ENCODE peak calls at places on chromosomes 13 and 19, in four cellular contexts. H is H1, F is HepG2, I is GM12878. B is an unnamed sample.

GRCh38 chr19:47786566-47786965 is 8.1 kb downstream of the SELENOW start:
- DNase-seq in H (no peak), F (no peak), I (no peak), B (no peak)

GRCh38 chr13:66312312-66313087 is 917.6 kb downstream of the PCDH9 start:
- DNase-seq in H (no peak), F (peak; percentile 6), I (no peak), B (no peak)

GRCh38 chr13:114045113-114045735 is 71.3 kb upstream of the C13orf46 start:
- DNase-seq in H (no peak), F (no peak), I (no peak), B (no peak)

GRCh38 chr13:96779691-96780090 is 214.6 kb downstream of the OXGR1 start:
- DNase-seq in H (no peak), F (no peak), I (no peak), B (no peak)

GRCh38 chr13:51761638-51762350 is 42.2 kb downstream of the DHRS12 start:
- DNase-seq in H (no peak), F (no peak), I (no peak), B (no peak)

GRCh38 chr13:103523853-103524252 is 457.6 kb upstream of the SLC10A2 start:
- DNase-seq in H (no peak), F (no peak), I (no peak), B (no peak)

GRCh38 chr19:9018163-9018875 is 8.1 kb upstream of the MUC16 start:
- DNase-seq in H (no peak), F (no peak), I (no peak), B (no peak)

GRCh38 chr19:52735734-52736133 is 890 bp upstream of the ZNF611 start:
- DNase-seq in H (peak; percentile 75), F (peak; percentile 51), I (no peak), B (peak; percentile 91)

GRCh38 chr13:86020350-86021002 is 221.3 kb upstream of the SLITRK6 start:
- DNase-seq in H (no peak), F (no peak), I (no peak), B (no peak)

GRCh38 chr13:113209336-113209879 is at the start of gene CUL4A:
- DNase-seq in H (peak; percentile 59), F (peak; percentile 61), I (no peak), B (peak; percentile 56)

GRCh38 chr19:35153701-35154534 is 617 bp upstream of the FXYD5 start:
- DNase-seq in H (peak; percentile 84), F (no peak), I (no peak), B (no peak)

GRCh38 chr13:112238436-112238995 is 137.6 kb upstream of the SPACA7 start:
- DNase-seq in H (no peak), F (no peak), I (no peak), B (no peak)

GRCh38 chr19:16325161-16325527 is 518 bp downstream of the KLF2 start:
- DNase-seq in H (peak; percentile 71), F (no peak), I (no peak), B (no peak)

GRCh38 chr13:40780822-40781401 is 8.5 kb upstream of the SLC25A15 start:
- DNase-seq in H (no peak), F (peak; percentile 54), I (no peak), B (no peak)

GRCh38 chr13:31053098-31053497 is 108.6 kb downstream of the HSPH1 start:
- DNase-seq in H (no peak), F (no peak), I (no peak), B (no peak)

GRCh38 chr19:48837081-48837524 is 812 bp upstream of the HSD17B14 start:
- DNase-seq in H (peak; percentile 94), F (no peak), I (peak; percentile 67), B (peak; percentile 78)

GRCh38 chr19:11692127-11692790 is 46.5 kb downstream of the ZNF823 start:
- DNase-seq in H (no peak), F (peak; percentile 75), I (no peak), B (no peak)

GRCh38 chr13:43058318-43058674 is 34.9 kb downstream of the DNAJC15 start:
- DNase-seq in H (no peak), F (peak; percentile 46), I (no peak), B (no peak)

GRCh38 chr13:23344923-23345322 is 88.6 kb downstream of the SACS start:
- DNase-seq in H (no peak), F (no peak), I (no peak), B (no peak)

GRCh38 chr13:50512602-50513527 is 330.6 kb downstream of the DLEU7 start:
- DNase-seq in H (no peak), F (peak; percentile 47), I (no peak), B (no peak)

GRCh38 chr13:113777311-113778260 is 18.6 kb downstream of the TMEM255B start:
- DNase-seq in H (peak; percentile 84), F (no peak), I (no peak), B (peak; percentile 38)

GRCh38 chr13:30464496-30465351 is 1.0 kb downstream of the HMGB1 start:
- DNase-seq in H (peak; percentile 56), F (peak; percentile 65), I (no peak), B (no peak)

GRCh38 chr19:52689804-52690394 is 44.9 kb downstream of the ZNF611 start:
- DNase-seq in H (peak; percentile 70), F (no peak), I (no peak), B (no peak)

GRCh38 chr19:18167975-18168645 is 5.5 kb upstream of the IFI30 start:
- DNase-seq in H (peak; percentile 84), F (no peak), I (no peak), B (no peak)

GRCh38 chr13:66977156-66977555 is 253.0 kb downstream of the PCDH9 start:
- DNase-seq in H (no peak), F (no peak), I (no peak), B (no peak)

GRCh38 chr19:52635786-52636570 is 2.2 kb downstream of the ZNF83 start:
- DNase-seq in H (no peak), F (no peak), I (no peak), B (no peak)

GRCh38 chr19:29487432-29487831 is 38.4 kb upstream of the VSTM2B start:
- DNase-seq in H (peak; percentile 24), F (no peak), I (no peak), B (no peak)

GRCh38 chr19:16532440-16533273 is 9.6 kb downstream of the CHERP start:
- DNase-seq in H (no peak), F (no peak), I (no peak), B (no peak)

GRCh38 chr13:75469087-75469486 is 12.9 kb downstream of the TBC1D4 start:
- DNase-seq in H (no peak), F (no peak), I (no peak), B (no peak)

GRCh38 chr19:47444388-47444821 is 25.1 kb upstream of the MEIS3 start:
- DNase-seq in H (peak; percentile 85), F (no peak), I (no peak), B (no peak)

GRCh38 chr13:48501705-48502104 is 31.2 kb downstream of the RCBTB2 start:
- DNase-seq in H (no peak), F (no peak), I (no peak), B (no peak)

GRCh38 chr19:33366127-33366526 is 7.4 kb upstream of the CEBPG start:
- DNase-seq in H (no peak), F (no peak), I (no peak), B (no peak)

GRCh38 chr13:79541426-79542049 is 60.6 kb downstream of the NDFIP2 start:
- DNase-seq in H (no peak), F (peak; percentile 62), I (peak; percentile 49), B (peak; percentile 47)
- TF ChIP-seq ZNF274 in H (no peak), F (no peak), I (no peak), B (no peak)

GRCh38 chr19:13023666-13024065 is 28.4 kb downstream of the NFIX start:
- DNase-seq in H (no peak), F (no peak), I (no peak), B (no peak)

GRCh38 chr19:13020002-13020414 is 24.7 kb downstream of the NFIX start:
- DNase-seq in H (peak; percentile 81), F (no peak), I (no peak), B (peak; percentile 71)

GRCh38 chr19:13022859-13023636 is 27.8 kb downstream of the NFIX start:
- DNase-seq in H (no peak), F (peak; percentile 79), I (no peak), B (no peak)

GRCh38 chr19:13024126-13024957 is 29.1 kb downstream of the NFIX start:
- DNase-seq in H (no peak), F (no peak), I (no peak), B (no peak)

DNA sequence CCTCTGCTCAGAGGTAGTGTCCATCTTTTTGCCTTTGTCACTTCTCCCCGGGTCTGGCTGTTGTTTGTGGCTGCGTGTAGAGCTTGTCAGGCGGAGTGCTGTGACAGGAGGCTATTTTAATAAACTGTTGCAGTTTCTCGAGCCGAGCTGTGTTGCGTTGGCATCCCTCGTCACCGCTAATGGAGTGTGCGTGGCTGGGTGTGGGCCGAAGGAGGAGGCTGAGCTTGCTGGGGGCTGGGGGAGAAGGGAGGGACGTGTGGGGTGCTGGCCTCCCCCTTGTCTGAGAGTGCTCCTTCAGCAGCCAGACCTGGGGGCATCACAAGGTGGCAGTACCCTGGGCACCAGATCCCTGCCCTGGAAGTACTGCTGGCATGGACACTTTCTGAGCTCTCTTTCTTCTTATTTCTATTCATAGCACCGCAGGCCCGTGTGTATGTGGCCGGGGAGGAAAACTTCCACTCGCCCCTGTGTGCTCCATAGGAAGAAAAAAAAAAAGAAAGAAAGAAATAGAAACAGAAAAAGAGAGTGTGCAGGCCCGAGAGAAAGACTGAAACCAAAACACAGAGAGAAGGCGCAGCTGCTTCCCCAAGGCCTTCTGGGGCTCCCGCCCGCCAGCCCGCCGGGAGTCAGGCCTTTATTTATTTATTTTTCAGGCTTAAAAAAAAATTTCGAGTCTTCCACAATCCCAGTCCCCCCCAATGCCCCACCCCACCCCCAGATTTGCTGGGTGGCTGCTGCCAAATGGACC is 27.0 kb downstream of the NFIX start:
- DNase-seq in H (no peak), F (no peak), I (no peak), B (no peak)
- TF ChIP-seq SUZ12 in H (peak; percentile 79), F (no peak), I (no peak), B (no peak)

GRCh38 chr13:33232883-33233282 is 52.7 kb downstream of the STARD13 start:
- DNase-seq in H (no peak), F (no peak), I (no peak), B (no peak)

GRCh38 chr13:33233547-33233946 is 52.0 kb downstream of the STARD13 start:
- DNase-seq in H (no peak), F (no peak), I (no peak), B (no peak)

GRCh38 chr13:33235564-33235963 is 50.0 kb downstream of the STARD13 start:
- DNase-seq in H (no peak), F (no peak), I (no peak), B (no peak)

GRCh38 chr13:33235078-33235477 is 50.5 kb downstream of the STARD13 start:
- DNase-seq in H (no peak), F (peak; percentile 71), I (no peak), B (no peak)

GRCh38 chr13:33236021-33236420 is 49.5 kb downstream of the STARD13 start:
- DNase-seq in H (no peak), F (no peak), I (no peak), B (no peak)
- H3K4me1 ChIP-seq in H (no peaks in the 10 kb centered on the region), F (peaks cover 29% of the 10 kb centered on the region), I (no peaks in the 10 kb centered on the region), B (no peaks in the 10 kb centered on the region)

DNA sequence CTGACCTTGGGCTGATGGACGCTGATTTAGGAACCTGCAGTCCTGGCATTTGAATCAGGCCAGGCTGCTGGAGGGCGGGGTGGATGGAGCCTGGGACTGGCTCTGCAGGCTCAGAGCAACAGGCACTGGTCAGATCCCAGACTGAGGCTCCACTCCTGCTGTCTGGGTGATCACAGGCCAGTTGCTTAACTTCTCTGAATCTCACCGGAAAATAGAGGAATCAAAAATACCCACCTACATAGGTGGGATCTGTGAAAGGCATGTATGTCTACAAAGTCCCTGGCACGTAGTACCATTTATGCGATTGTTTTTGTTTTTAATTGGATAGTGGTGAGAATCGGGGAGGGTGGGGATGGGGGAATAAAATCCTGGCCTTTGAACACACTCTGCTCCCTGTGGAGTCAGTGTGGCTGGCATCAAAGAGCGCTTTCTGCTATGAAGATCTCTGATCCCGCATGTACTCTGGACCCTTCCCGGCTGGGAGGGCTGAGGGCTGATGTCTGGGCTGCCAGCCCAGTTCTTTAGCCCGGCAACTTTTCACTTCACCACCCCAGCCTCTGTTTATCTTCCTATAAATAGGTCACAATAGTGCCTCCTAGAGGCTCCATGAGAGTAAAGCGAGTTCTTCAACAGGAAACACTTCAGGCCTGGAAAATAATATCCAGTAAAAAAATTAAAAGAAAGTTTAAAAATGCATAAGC is 292.3 kb downstream of the ZNF536 start:
- DNase-seq in H (no peak), F (peak; percentile 84), I (no peak), B (peak; percentile 9)
- TF ChIP-seq ZNF274 in H (no peak), F (no peak), I (no peak), B (no peak)